ENCODE peak calls at places on chromosomes 12 and 14, in five cellular contexts. C is stimulated activated CD4-positive, alpha-beta T cell treated with anti-CD3 and anti-CD28 coated beads, Interleukin-12 subunit alpha, Interleukin-12 subunit beta, amount 100 ng/mL, for 48 hours; D is cardiac fibroblast; B is left cardiac atrium; V is HuH-7.5. Z is an unnamed sample.

GRCh38 chr14:70663707-70664179 is 22.0 kb downstream of the TTC9 start:
- DNase-seq in C (no peak), D (peak; percentile 18), B (peak; percentile 52), V (no peak), Z (no peak)

GRCh38 chr14:60637490-60638452 is 11.5 kb downstream of the SIX1 start:
- DNase-seq in C (no peak), D (peak; percentile 36), B (no peak), V (no peak), Z (no peak)

GRCh38 chr12:125203145-125203765 is 138.0 kb downstream of the AACS start:
- DNase-seq in C (no peak), D (peak; percentile 26), B (no peak), V (no peak), Z (no peak)

GRCh38 chr12:114683709-114684097 is 272 bp downstream of the TBX3 start:
- DNase-seq in C (no peak), D (no peak), B (no peak), V (no peak), Z (no peak)

GRCh38 chr12:85309180-85309579 is 29.2 kb downstream of the ALX1 start:
- DNase-seq in C (no peak), D (no peak), B (no peak), V (no peak), Z (no peak)

GRCh38 chr14:86798330-86798729 is 1194.7 kb downstream of the GALC start:
- DNase-seq in C (no peak), D (no peak), B (no peak), V (no peak), Z (no peak)

GRCh38 chr12:49945394-49946080 is 5.0 kb upstream of the AQP2 start:
- DNase-seq in C (peak; percentile 91), D (peak; percentile 83), B (peak; percentile 88), V (peak; percentile 97), Z (peak; percentile 34)

GRCh38 chr14:91098591-91098990 is 15.3 kb upstream of the DGLUCY start:
- DNase-seq in C (no peak), D (peak; percentile 63), B (no peak), V (no peak), Z (no peak)

GRCh38 chr14:96393292-96393691 is 1.4 kb downstream of the AK7 start:
- DNase-seq in C (no peak), D (no peak), B (no peak), V (no peak), Z (no peak)

GRCh38 chr12:116528067-116528466 is 31.1 kb upstream of the MAP1LC3B2 start:
- DNase-seq in C (no peak), D (peak; percentile 72), B (no peak), V (no peak), Z (no peak)

GRCh38 chr12:26633591-26634210 is 199.3 kb downstream of the ITPR2 start:
- DNase-seq in C (no peak), D (peak; percentile 67), B (no peak), V (no peak), Z (peak; percentile 69)

GRCh38 chr12:46915082-46915481 is 89.3 kb upstream of the SLC38A4 start:
- DNase-seq in C (no peak), D (peak; percentile 79), B (peak; percentile 27), V (no peak), Z (peak; percentile 90)

GRCh38 chr14:64628940-64629403 is 75.3 kb upstream of the PLEKHG3 start:
- DNase-seq in C (no peak), D (peak; percentile 83), B (no peak), V (no peak), Z (peak; percentile 66)

GRCh38 chr14:93114068-93114710 is 1.5 kb downstream of the ITPK1 start:
- DNase-seq in C (no peak), D (no peak), B (no peak), V (no peak), Z (no peak)

GRCh38 chr12:92928431-92928961 is 599 bp downstream of the EEA1 start:
- DNase-seq in C (no peak), D (peak; percentile 44), B (peak; percentile 57), V (no peak), Z (no peak)